ENCODE peak calls at places on chromosomes 12 and 14, in five cellular contexts. H, L, G, C and W are unnamed samples.

GRCh38 chr12:92558241-92558773 is 144.5 kb upstream of the PLEKHG7 start:
- DNase-seq in H (no peak), C (no peak), G (no peak), L (no peak), W (no peak)

GRCh38 chr12:87793134-87793533 is 236.1 kb downstream of the C12orf50 start:
- DNase-seq in L (no peak), G (no peak), C (no peak), H (no peak), W (no peak)

GRCh38 chr12:70691018-70691672 is 53.9 kb upstream of the PTPRB start:
- DNase-seq in L (no peak), G (no peak), C (no peak), H (no peak), W (peak; percentile 37)

GRCh38 chr12:109121346-109121880 is 5.0 kb downstream of the ACACB start:
- DNase-seq in H (no peak), G (no peak), C (no peak), L (no peak), W (no peak)

GRCh38 chr12:3054993-3055711 is 22.0 kb upstream of the TSPAN9 start:
- DNase-seq in G (no peak), C (no peak), L (no peak), H (no peak), W (no peak)

GRCh38 chr12:127416796-127417195 is 850.2 kb upstream of the TMEM132C start:
- DNase-seq in H (no peak), L (no peak), G (no peak), C (no peak), W (peak; percentile 67)

GRCh38 chr12:41663487-41664258 is 475.6 kb downstream of the PDZRN4 start:
- DNase-seq in G (peak; percentile 57), L (no peak), H (no peak), C (no peak), W (no peak)

GRCh38 chr12:128818065-128819022 is 5.4 kb downstream of the SLC15A4 start:
- DNase-seq in L (no peak), H (no peak), G (no peak), C (no peak), W (peak; percentile 75)

GRCh38 chr12:29171421-29172258 is 22.6 kb downstream of the FAR2 start:
- DNase-seq in L (no peak), H (no peak), G (no peak), C (no peak), W (no peak)

GRCh38 chr12:58034311-58034710 is 92.9 kb downstream of the ATP23 start:
- DNase-seq in L (no peak), G (no peak), C (peak; percentile 25), H (no peak), W (no peak)

GRCh38 chr14:22998324-22999012 is 11.5 kb downstream of the C14orf93 start:
- DNase-seq in L (no peak), C (no peak), H (no peak), G (no peak), W (no peak)

GRCh38 chr14:72608391-72609204 is 285.3 kb downstream of the DPF3 start:
- DNase-seq in H (no peak), C (no peak), L (peak; percentile 83), G (no peak), W (peak; percentile 90)